ENCODE peak calls at places on chromosomes 16 and 17, in seven cellular contexts. One of them, this sample, is unnamed.

GRCh38 chr17:31559647-31560501 is 168.4 kb downstream of the RAB11FIP4 start:
- DNase-seq in GM12878: no peak
- DNase-seq in HCT116: no peak
- DNase-seq in K562: no peak
- DNase-seq in SK-N-SH: no peak
- DNase-seq in H1: peak
- DNase-seq in HepG2: no peak
- DNase-seq in this sample: no peak

GRCh38 chr17:50348522-50349240 is 2.8 kb downstream of the XYLT2 start:
- DNase-seq in GM12878: no peak
- DNase-seq in HCT116: no peak
- DNase-seq in K562: no peak
- DNase-seq in SK-N-SH: no peak
- DNase-seq in H1: no peak
- DNase-seq in HepG2: no peak
- DNase-seq in this sample: no peak

GRCh38 chr17:79650861-79651260 is 40.0 kb upstream of the RBFOX3 start:
- DNase-seq in GM12878: no peak
- DNase-seq in HCT116: no peak
- DNase-seq in K562: no peak
- DNase-seq in SK-N-SH: peak
- DNase-seq in H1: peak
- DNase-seq in HepG2: no peak
- DNase-seq in this sample: no peak

GRCh38 chr16:74950511-74950910 is 34.4 kb downstream of the WDR59 start:
- DNase-seq in GM12878: no peak
- DNase-seq in HCT116: no peak
- DNase-seq in K562: no peak
- DNase-seq in SK-N-SH: no peak
- DNase-seq in H1: no peak
- DNase-seq in HepG2: no peak
- DNase-seq in this sample: no peak

GRCh38 chr17:47203984-47204721 is 5.0 kb upstream of the MYL4 start:
- DNase-seq in GM12878: no peak
- DNase-seq in HCT116: no peak
- DNase-seq in K562: no peak
- DNase-seq in SK-N-SH: no peak
- DNase-seq in H1: no peak
- DNase-seq in HepG2: no peak
- DNase-seq in this sample: no peak

GRCh38 chr17:42880776-42881175 is 19.8 kb upstream of the G6PC1 start:
- DNase-seq in GM12878: no peak
- DNase-seq in HCT116: no peak
- DNase-seq in K562: no peak
- DNase-seq in SK-N-SH: no peak
- DNase-seq in H1: no peak
- DNase-seq in HepG2: no peak
- DNase-seq in this sample: no peak

GRCh38 chr17:79826210-79826680 is 13.0 kb downstream of the CBX4 start:
- DNase-seq in GM12878: no peak
- DNase-seq in HCT116: no peak
- DNase-seq in K562: peak
- DNase-seq in SK-N-SH: no peak
- DNase-seq in H1: no peak
- DNase-seq in HepG2: no peak
- DNase-seq in this sample: no peak

GRCh38 chr17:48791128-48792032 is 25.6 kb downstream of the TTLL6 start:
- DNase-seq in GM12878: peak
- DNase-seq in HCT116: peak
- DNase-seq in K562: peak
- DNase-seq in SK-N-SH: peak
- DNase-seq in H1: peak
- DNase-seq in HepG2: peak
- DNase-seq in this sample: peak

GRCh38 chr17:57484081-57484666 is 227.9 kb downstream of the MSI2 start:
- DNase-seq in GM12878: no peak
- DNase-seq in HCT116: no peak
- DNase-seq in K562: no peak
- DNase-seq in SK-N-SH: no peak
- DNase-seq in H1: no peak
- DNase-seq in HepG2: no peak
- DNase-seq in this sample: no peak

GRCh38 chr17:33140413-33141099 is 148.9 kb downstream of the SPACA3 start:
- DNase-seq in GM12878: no peak
- DNase-seq in HCT116: no peak
- DNase-seq in K562: no peak
- DNase-seq in SK-N-SH: no peak
- DNase-seq in H1: no peak
- DNase-seq in HepG2: no peak
- DNase-seq in this sample: no peak

GRCh38 chr17:70913086-70913485 is 743.8 kb downstream of the KCNJ2 start:
- DNase-seq in GM12878: no peak
- DNase-seq in HCT116: no peak
- DNase-seq in K562: no peak
- DNase-seq in SK-N-SH: no peak
- DNase-seq in H1: no peak
- DNase-seq in HepG2: no peak
- DNase-seq in this sample: no peak

GRCh38 chr17:917391-917811 is 62.2 kb downstream of the NXN start:
- DNase-seq in GM12878: no peak
- DNase-seq in HCT116: no peak
- DNase-seq in K562: no peak
- DNase-seq in SK-N-SH: no peak
- DNase-seq in H1: no peak
- DNase-seq in HepG2: no peak
- DNase-seq in this sample: no peak

GRCh38 chr16:24800586-24800985 is 45.2 kb upstream of the SLC5A11 start:
- DNase-seq in GM12878: no peak
- DNase-seq in HCT116: no peak
- DNase-seq in K562: no peak
- DNase-seq in SK-N-SH: no peak
- DNase-seq in H1: no peak
- DNase-seq in HepG2: peak
- DNase-seq in this sample: peak

GRCh38 chr17:50426814-50427787 is 1.1 kb downstream of the ACSF2 start:
- DNase-seq in GM12878: no peak
- DNase-seq in HCT116: peak
- DNase-seq in K562: peak
- DNase-seq in SK-N-SH: peak
- DNase-seq in H1: peak
- DNase-seq in HepG2: peak
- DNase-seq in this sample: no peak

GRCh38 chr17:17042381-17042736 is at the start of gene MPRIP:
- DNase-seq in GM12878: no peak
- DNase-seq in HCT116: no peak
- DNase-seq in K562: no peak
- DNase-seq in SK-N-SH: no peak
- DNase-seq in H1: no peak
- DNase-seq in HepG2: no peak
- DNase-seq in this sample: no peak
- TF ChIP-seq SIN3A in GM12878: no peak
- TF ChIP-seq SIN3A in HCT116: no peak
- TF ChIP-seq SIN3A in K562: no peak
- TF ChIP-seq SIN3A in SK-N-SH: no peak
- TF ChIP-seq SIN3A in H1: no peak
- TF ChIP-seq SIN3A in HepG2: no peak
- TF ChIP-seq SIN3A in this sample: no peak

DNA sequence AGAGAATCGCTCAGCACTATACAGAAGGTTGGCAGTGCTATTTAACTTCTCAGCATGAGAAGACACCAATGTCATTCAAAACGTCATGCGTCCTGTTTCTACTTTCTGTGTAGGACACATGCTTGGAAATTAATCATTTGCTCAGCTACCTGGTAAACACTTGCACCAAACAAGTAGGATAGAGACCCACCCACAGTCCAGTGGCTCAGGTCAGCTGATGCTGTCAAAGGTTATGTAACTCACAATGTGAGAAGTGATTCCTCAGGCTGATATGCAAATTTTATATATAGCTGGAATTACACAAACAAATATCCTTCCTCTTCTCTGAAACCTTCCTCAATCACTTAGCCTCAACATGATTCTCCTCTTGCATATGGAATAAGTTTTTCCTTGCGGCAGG is 59.7 kb downstream of the ZZEF1 start:
- DNase-seq in GM12878: no peak
- DNase-seq in HCT116: no peak
- DNase-seq in K562: no peak
- DNase-seq in SK-N-SH: no peak
- DNase-seq in H1: no peak
- DNase-seq in HepG2: no peak
- DNase-seq in this sample: no peak
- TF ChIP-seq SIN3A in GM12878: no peak
- TF ChIP-seq SIN3A in HCT116: no peak
- TF ChIP-seq SIN3A in K562: no peak
- TF ChIP-seq SIN3A in SK-N-SH: no peak
- TF ChIP-seq SIN3A in H1: no peak
- TF ChIP-seq SIN3A in HepG2: no peak
- TF ChIP-seq SIN3A in this sample: no peak

DNA sequence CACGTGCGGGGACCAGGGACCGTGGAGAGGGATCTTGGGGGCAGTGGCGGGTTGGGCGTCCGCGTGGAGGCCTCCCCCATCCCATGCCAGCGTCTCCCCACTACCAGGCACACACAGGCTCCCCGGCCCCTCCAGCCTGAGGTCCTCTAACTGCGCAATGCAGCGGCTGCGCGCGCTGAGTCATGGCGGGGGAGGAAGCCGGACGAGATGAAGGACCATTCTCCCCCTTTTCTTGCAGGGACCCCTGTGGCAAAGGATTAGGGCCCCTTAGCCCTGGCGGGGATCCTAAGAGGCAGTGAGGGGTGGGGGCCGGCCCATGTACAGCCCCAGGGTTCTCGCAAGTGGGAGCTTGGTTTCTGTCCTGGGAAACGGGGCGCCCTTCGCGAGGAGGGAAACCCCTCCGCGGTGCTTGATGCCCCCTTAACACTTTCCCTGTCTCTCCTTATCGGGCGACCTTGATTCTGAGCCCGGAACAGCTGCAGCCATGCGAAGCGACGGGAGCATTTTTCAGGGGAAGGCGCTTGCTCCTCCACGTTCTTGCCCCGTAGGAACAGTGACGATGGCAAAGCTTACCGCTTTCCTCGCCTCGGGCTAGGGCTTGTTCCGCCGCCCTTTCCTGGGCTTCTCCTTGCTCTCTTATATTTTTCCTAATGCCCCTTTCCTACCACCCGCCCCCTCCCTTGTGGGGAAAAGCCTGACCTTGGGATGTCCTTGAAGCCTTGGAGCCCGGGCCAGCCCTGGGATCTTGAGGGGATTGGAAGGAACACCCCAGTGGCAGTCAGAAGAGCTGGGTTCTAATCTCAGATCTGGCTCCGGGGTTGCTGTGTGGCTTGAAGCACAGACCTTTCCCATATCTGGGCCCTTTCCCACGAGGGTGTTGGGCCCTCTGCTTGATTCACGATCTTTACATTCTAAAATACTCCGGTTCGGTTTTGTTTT is 652 bp downstream of the ALDOA start:
- DNase-seq in GM12878: no peak
- DNase-seq in HCT116: no peak
- DNase-seq in K562: peak
- DNase-seq in SK-N-SH: peak
- DNase-seq in H1: no peak
- DNase-seq in HepG2: no peak
- DNase-seq in this sample: no peak
- TF ChIP-seq SIN3A in GM12878: no peak
- TF ChIP-seq SIN3A in HCT116: no peak
- TF ChIP-seq SIN3A in K562: no peak
- TF ChIP-seq SIN3A in SK-N-SH: no peak
- TF ChIP-seq SIN3A in H1: no peak
- TF ChIP-seq SIN3A in HepG2: no peak
- TF ChIP-seq SIN3A in this sample: no peak

DNA sequence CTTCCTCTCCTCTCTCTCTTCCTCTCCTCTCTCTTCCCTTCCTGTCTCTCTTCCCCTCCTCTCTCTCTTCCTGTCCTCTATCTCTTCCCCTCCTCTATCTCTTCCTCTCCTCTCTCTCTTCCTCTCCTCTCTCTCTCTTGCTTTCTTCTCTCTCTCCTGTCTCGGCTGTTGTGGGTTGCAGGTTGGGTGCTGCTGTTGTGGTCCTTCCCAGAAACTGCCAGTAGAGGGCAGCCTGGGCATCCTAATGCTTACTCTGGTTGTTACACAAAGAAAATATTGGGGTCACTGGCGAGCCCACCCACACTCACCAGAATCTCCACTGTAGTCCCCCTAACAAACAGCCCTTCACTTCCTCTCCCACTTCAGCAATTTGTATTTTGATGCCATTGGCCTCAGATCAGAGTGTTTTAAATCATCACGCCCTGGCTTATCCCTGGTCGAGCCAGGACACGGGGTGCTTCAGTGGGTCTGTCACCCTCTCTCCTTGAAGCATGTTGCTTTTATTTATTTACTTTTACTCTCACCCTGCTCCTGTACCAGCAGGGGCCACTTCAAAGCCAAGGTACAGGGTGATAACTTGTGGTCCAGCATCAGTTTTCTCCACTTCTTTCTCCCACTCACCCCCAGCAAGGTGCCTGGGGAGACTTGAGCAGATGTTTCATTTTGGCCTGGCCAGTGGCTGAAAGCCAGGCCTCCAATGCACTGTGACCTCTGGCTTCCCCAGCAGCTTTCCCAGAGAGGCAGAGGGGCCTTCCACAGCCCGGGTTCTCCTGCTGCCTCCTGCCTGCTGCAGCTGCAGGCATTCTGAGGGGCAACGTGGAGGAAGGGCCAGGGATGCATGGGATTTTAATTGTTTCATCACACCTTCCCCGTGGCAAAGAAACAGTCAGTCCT is 4.7 kb upstream of the MMP15 start:
- DNase-seq in GM12878: no peak
- DNase-seq in HCT116: no peak
- DNase-seq in K562: peak
- DNase-seq in SK-N-SH: peak
- DNase-seq in H1: peak
- DNase-seq in HepG2: peak
- DNase-seq in this sample: no peak
- TF ChIP-seq SIN3A in GM12878: no peak
- TF ChIP-seq SIN3A in HCT116: no peak
- TF ChIP-seq SIN3A in K562: no peak
- TF ChIP-seq SIN3A in SK-N-SH: no peak
- TF ChIP-seq SIN3A in H1: no peak
- TF ChIP-seq SIN3A in HepG2: no peak
- TF ChIP-seq SIN3A in this sample: no peak

GRCh38 chr17:55319933-55320593 is 55.3 kb downstream of the HLF start:
- DNase-seq in GM12878: no peak
- DNase-seq in HCT116: no peak
- DNase-seq in K562: no peak
- DNase-seq in SK-N-SH: no peak
- DNase-seq in H1: no peak
- DNase-seq in HepG2: no peak
- DNase-seq in this sample: no peak

GRCh38 chr17:55320594-55321506 is 56.1 kb downstream of the HLF start:
- DNase-seq in GM12878: no peak
- DNase-seq in HCT116: no peak
- DNase-seq in K562: no peak
- DNase-seq in SK-N-SH: no peak
- DNase-seq in H1: no peak
- DNase-seq in HepG2: no peak
- DNase-seq in this sample: no peak

GRCh38 chr17:55323518-55324295 is 58.9 kb downstream of the HLF start:
- DNase-seq in GM12878: no peak
- DNase-seq in HCT116: no peak
- DNase-seq in K562: no peak
- DNase-seq in SK-N-SH: no peak
- DNase-seq in H1: no peak
- DNase-seq in HepG2: no peak
- DNase-seq in this sample: no peak

GRCh38 chr17:55322451-55322985 is 57.8 kb downstream of the HLF start:
- DNase-seq in GM12878: no peak
- DNase-seq in HCT116: no peak
- DNase-seq in K562: no peak
- DNase-seq in SK-N-SH: no peak
- DNase-seq in H1: no peak
- DNase-seq in HepG2: no peak
- DNase-seq in this sample: no peak

GRCh38 chr17:55321507-55322064 is 56.8 kb downstream of the HLF start:
- DNase-seq in GM12878: no peak
- DNase-seq in HCT116: no peak
- DNase-seq in K562: no peak
- DNase-seq in SK-N-SH: no peak
- DNase-seq in H1: no peak
- DNase-seq in HepG2: no peak
- DNase-seq in this sample: no peak
- TF ChIP-seq SIN3A in GM12878: no peak
- TF ChIP-seq SIN3A in HCT116: no peak
- TF ChIP-seq SIN3A in K562: no peak
- TF ChIP-seq SIN3A in SK-N-SH: no peak
- TF ChIP-seq SIN3A in H1: no peak
- TF ChIP-seq SIN3A in HepG2: no peak
- TF ChIP-seq SIN3A in this sample: no peak

This sample was measured in Panc1.